ENCODE peak calls at places on chromosomes 16 and 17, in eight cellular contexts. A is H1, P is coronary artery, C is skeletal muscle cell, F is sigmoid colon, R is endothelial cell of umbilical vein, Q is prostate gland, U is upper lobe of right lung. J is an unnamed sample.

GRCh38 chr16:11601911-11602310 is 15.2 kb upstream of the LITAF start:
- DNase-seq in U (peak), R (no peak), F (no peak), A (no peak), P (no peak), Q (no peak), C (no peak), J (no peak)

GRCh38 chr17:46821482-46822387 is 3.2 kb upstream of the WNT3 start:
- DNase-seq in Q (no peak), R (no peak), P (no peak), U (no peak), F (no peak), A (no peak), C (no peak), J (no peak)

GRCh38 chr16:23434380-23434779 is 18.6 kb downstream of the COG7 start:
- DNase-seq in A (no peak), R (peak), C (peak), Q (peak), U (no peak), F (no peak), P (no peak), J (peak)

GRCh38 chr17:57810740-57811632 is 38.9 kb downstream of the MRPS23 start:
- DNase-seq in A (no peak), U (no peak), R (no peak), F (peak), P (peak), C (no peak), Q (peak), J (peak)

GRCh38 chr17:44004761-44005526 is 522 bp downstream of the NAGS start:
- DNase-seq in F (no peak), Q (no peak), R (no peak), A (no peak), P (no peak), U (peak), C (no peak), J (peak)

GRCh38 chr16:4968879-4969278 is 10.7 kb downstream of the SEC14L5 start:
- DNase-seq in U (no peak), R (no peak), F (no peak), C (no peak), Q (no peak), P (no peak), A (no peak), J (no peak)

GRCh38 chr17:17391575-17392370 is 85.0 kb upstream of the MED9 start:
- DNase-seq in U (no peak), C (no peak), P (no peak), F (no peak), Q (no peak), R (no peak), A (no peak), J (peak)

GRCh38 chr16:48438414-48438813 is 53.2 kb upstream of the SIAH1 start:
- DNase-seq in C (no peak), A (no peak), P (no peak), U (no peak), F (no peak), Q (no peak), R (no peak), J (no peak)

GRCh38 chr16:31134625-31135534 is 647 bp downstream of the PRSS8 start:
- DNase-seq in P (no peak), A (no peak), R (no peak), C (no peak), F (no peak), U (peak), Q (peak), J (peak)

GRCh38 chr17:17179371-17179827 is 26.7 kb downstream of the PLD6 start:
- DNase-seq in C (no peak), A (no peak), Q (no peak), U (no peak), R (no peak), P (no peak), F (no peak), J (no peak)

GRCh38 chr17:70041061-70041460 is 34.0 kb upstream of the KCNJ16 start:
- DNase-seq in U (no peak), F (no peak), R (no peak), C (no peak), P (no peak), A (no peak), Q (no peak), J (no peak)

GRCh38 chr17:65527857-65528591 is 33.4 kb downstream of the AXIN2 start:
- DNase-seq in F (no peak), A (no peak), P (peak), U (no peak), C (no peak), R (no peak), Q (no peak), J (no peak)

GRCh38 chr17:33811984-33812383 is 443.1 kb upstream of the CCL2 start:
- DNase-seq in Q (no peak), P (no peak), F (no peak), U (no peak), C (no peak), A (no peak), R (no peak), J (no peak)

GRCh38 chr17:45428050-45428953 is 4.4 kb downstream of the ARHGAP27 start:
- DNase-seq in A (no peak), U (peak), Q (peak), C (no peak), P (no peak), F (peak), R (peak), J (peak)

GRCh38 chr17:49401971-49402491 is 12.7 kb downstream of the PHB1 start:
- DNase-seq in F (peak), Q (no peak), R (no peak), P (no peak), C (no peak), U (no peak), A (no peak), J (no peak)

GRCh38 chr16:65509172-65509571 is 387.3 kb upstream of the CDH11 start:
- DNase-seq in U (no peak), F (no peak), A (no peak), P (no peak), R (no peak), C (no peak), Q (no peak), J (no peak)

GRCh38 chr17:2892305-2892971 is 96.2 kb downstream of the RAP1GAP2 start:
- DNase-seq in C (peak), F (no peak), A (no peak), Q (no peak), U (no peak), R (peak), P (no peak), J (no peak)

GRCh38 chr17:16419929-16420271 is 4.5 kb downstream of the TRPV2 start:
- DNase-seq in Q (no peak), A (no peak), C (no peak), R (no peak), P (no peak), U (no peak), F (no peak), J (no peak)

GRCh38 chr17:1055751-1056645 is 59.1 kb downstream of the TIMM22 start:
- DNase-seq in A (no peak), Q (peak), C (no peak), U (no peak), F (peak), P (no peak), R (peak), J (peak)

GRCh38 chr16:62283-62682 is 8.7 kb downstream of the SNRNP25 start:
- DNase-seq in Q (no peak), F (peak), A (no peak), C (no peak), U (no peak), P (no peak), R (no peak), J (no peak)

GRCh38 chr16:85296859-85297698 is 184.8 kb upstream of the CIBAR2 start:
- DNase-seq in A (no peak), C (no peak), U (peak), Q (no peak), P (no peak), F (no peak), R (peak), J (peak)

GRCh38 chr16:53745753-53746258 is 41.9 kb downstream of the FTO start:
- DNase-seq in A (no peak), U (no peak), R (no peak), Q (no peak), F (no peak), C (no peak), P (no peak), J (no peak)

GRCh38 chr17:12973496-12974318 is 44.1 kb downstream of the ELAC2 start:
- DNase-seq in A (no peak), F (no peak), U (peak), Q (no peak), R (no peak), P (no peak), C (no peak), J (no peak)

GRCh38 chr17:49513616-49514373 is 18.7 kb downstream of the NGFR start:
- DNase-seq in A (no peak), C (peak), Q (no peak), R (no peak), P (no peak), F (peak), U (peak), J (no peak)

GRCh38 chr17:19733953-19734526 is 14.1 kb downstream of the ALDH3A1 start:
- DNase-seq in Q (no peak), U (no peak), C (no peak), F (no peak), R (no peak), P (no peak), A (no peak), J (no peak)

GRCh38 chr17:79115487-79115886 is 40.9 kb downstream of the ENGASE start:
- DNase-seq in R (no peak), F (no peak), U (no peak), P (no peak), A (no peak), C (no peak), Q (no peak), J (no peak)

GRCh38 chr16:78605548-78606097 is 506.2 kb downstream of the WWOX start:
- DNase-seq in R (no peak), Q (no peak), F (no peak), A (no peak), U (no peak), P (no peak), C (no peak), J (no peak)

GRCh38 chr16:75265911-75266701 is 14.7 kb upstream of the BCAR1 start:
- DNase-seq in C (no peak), R (peak), U (peak), P (peak), A (no peak), Q (peak), F (peak), J (peak)

GRCh38 chr16:71781741-71782140 is 26.9 kb downstream of the AP1G1 start:
- DNase-seq in C (no peak), P (no peak), A (no peak), F (no peak), R (no peak), Q (no peak), U (no peak), J (no peak)

GRCh38 chr17:44909681-44910144 is 5.6 kb downstream of the GFAP start:
- DNase-seq in R (no peak), U (no peak), F (peak), Q (no peak), A (no peak), C (peak), P (no peak), J (no peak)

GRCh38 chr16:8886593-8887437 is 4.7 kb downstream of the LITAFD start:
- DNase-seq in A (no peak), C (no peak), U (peak), P (no peak), Q (no peak), F (no peak), R (no peak), J (no peak)

GRCh38 chr17:21210411-21211076 is 3.4 kb downstream of the TMEM11 start:
- DNase-seq in F (no peak), C (no peak), R (no peak), P (no peak), A (no peak), Q (no peak), U (no peak), J (no peak)

GRCh38 chr16:89108412-89108811 is 14.8 kb downstream of the ACSF3 start:
- DNase-seq in U (no peak), Q (no peak), R (no peak), A (no peak), C (no peak), P (no peak), F (no peak), J (no peak)

GRCh38 chr16:10086620-10087019 is 95.6 kb downstream of the GRIN2A start:
- DNase-seq in R (no peak), F (no peak), U (no peak), P (peak), C (no peak), Q (no peak), A (no peak), J (no peak)

GRCh38 chr16:88063201-88063773 is 112.1 kb downstream of the BANP start:
- DNase-seq in C (peak), P (no peak), A (no peak), R (no peak), F (peak), Q (no peak), U (no peak), J (no peak)

DNA sequence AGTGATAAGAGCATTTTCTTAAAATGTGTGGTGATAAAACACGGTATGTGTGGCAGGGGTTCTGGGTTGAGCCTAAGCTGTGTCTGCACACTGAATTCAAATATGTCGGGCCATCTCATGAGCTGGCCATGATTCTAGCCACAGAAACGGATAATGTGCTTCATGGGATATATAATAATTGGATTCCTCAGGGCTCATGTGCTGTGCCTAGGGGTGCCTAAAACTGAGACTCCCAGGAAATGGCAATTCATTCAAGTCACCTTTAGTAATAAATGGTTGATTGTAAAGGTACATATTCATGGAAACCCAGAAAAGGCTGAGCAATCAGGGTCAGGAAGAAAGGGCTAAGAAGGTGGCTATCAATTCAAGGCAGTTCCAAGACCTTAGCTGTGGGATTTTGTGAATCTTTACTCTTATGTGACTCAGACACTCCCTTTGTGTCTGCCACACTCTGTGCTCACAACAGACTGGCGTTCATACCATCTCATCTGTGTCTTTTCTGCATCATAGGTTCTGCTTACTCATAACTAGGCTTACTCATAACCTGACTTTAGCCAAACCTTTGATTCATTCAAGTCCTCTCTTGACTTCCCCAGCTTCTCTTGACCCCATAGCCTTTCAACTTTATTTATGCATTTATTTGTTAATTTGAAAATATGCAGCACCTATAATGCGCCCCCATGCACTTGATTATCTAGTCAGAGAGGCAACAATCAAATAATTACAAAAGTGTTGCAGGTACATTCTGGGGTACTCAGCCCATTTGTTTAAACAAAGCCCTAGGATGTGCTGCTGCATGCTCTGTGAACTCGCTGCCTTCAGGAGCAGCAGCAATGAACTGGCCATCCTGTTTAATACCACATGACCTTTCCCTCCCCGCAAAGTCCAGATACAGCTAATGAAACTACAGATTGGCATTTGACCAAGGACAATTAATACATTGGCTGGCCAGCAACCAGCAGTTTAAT is 28.4 kb upstream of the MED13 start:
- DNase-seq in C (peak), R (peak), A (no peak), Q (no peak), U (no peak), P (no peak), F (no peak), J (peak)
- H3K4me3 ChIP-seq in C (no peak), R (no peak), A (no peak), Q (no peak), U (no peak), P (no peak), F (no peak), J (peak)

DNA sequence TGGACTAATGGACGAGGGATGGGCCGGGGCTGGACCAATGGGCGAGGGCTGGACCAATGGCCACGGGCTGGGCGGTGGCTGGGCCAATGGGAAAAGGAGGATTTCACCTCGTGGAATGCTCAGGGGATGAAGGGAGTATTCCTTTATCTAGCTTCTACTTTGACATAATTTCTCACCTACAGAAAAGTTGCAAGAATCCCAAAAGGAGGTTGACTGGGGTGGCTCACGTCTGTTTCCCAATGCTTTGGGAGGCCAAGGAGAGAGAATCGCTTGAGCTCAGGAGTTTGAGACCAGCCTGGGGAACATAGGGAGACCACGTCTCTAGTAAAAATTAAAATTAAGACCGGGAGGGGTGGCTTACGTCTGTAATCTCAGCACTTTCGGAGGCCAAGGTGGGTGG is 5.7 kb upstream of the FLYWCH1 start:
- DNase-seq in U (no peak), Q (no peak), A (no peak), C (no peak), F (no peak), P (no peak), R (no peak), J (no peak)
- H3K4me3 ChIP-seq in U (no peak), Q (no peak), A (no peak), C (no peak), F (no peak), P (peak), R (no peak), J (peak)

GRCh38 chr17:77785526-77785925 is 173.0 kb upstream of the TNRC6C start:
- DNase-seq in C (no peak), A (no peak), Q (no peak), P (no peak), R (no peak), U (no peak), F (no peak), J (no peak)

GRCh38 chr17:77782611-77783010 is 175.9 kb upstream of the TNRC6C start:
- DNase-seq in R (no peak), Q (no peak), A (no peak), U (no peak), C (no peak), P (no peak), F (no peak), J (no peak)

GRCh38 chr17:77781536-77781935 is 177.0 kb upstream of the TNRC6C start:
- DNase-seq in Q (no peak), F (no peak), A (no peak), R (no peak), P (no peak), U (no peak), C (no peak), J (no peak)

GRCh38 chr17:77786090-77786489 is 172.4 kb upstream of the TNRC6C start:
- DNase-seq in U (no peak), C (no peak), R (no peak), P (no peak), Q (no peak), A (no peak), F (no peak), J (no peak)

GRCh38 chr17:77783991-77784820 is 174.3 kb upstream of the TNRC6C start:
- DNase-seq in A (no peak), F (no peak), R (no peak), C (no peak), Q (no peak), P (no peak), U (no peak), J (no peak)
- H3K4me3 ChIP-seq in A (no peak), F (no peak), R (no peak), C (no peak), Q (no peak), P (no peak), U (no peak), J (no peak)

GRCh38 chr16:57846078-57846697 is 43.9 kb upstream of the KIFC3 start:
- DNase-seq in F (no peak), A (peak), U (no peak), Q (no peak), R (no peak), C (no peak), P (no peak), J (no peak)
- H3K4me3 ChIP-seq in F (no peak), A (peak), U (no peak), Q (no peak), R (no peak), C (no peak), P (no peak), J (no peak)

GRCh38 chr17:4956493-4957061 is 5.7 kb downstream of the ENO3 start:
- DNase-seq in P (no peak), R (no peak), C (no peak), Q (no peak), F (no peak), U (peak), A (no peak), J (no peak)

GRCh38 chr17:4965311-4965986 is 2.2 kb downstream of the SPAG7 start:
- DNase-seq in P (no peak), C (no peak), F (no peak), U (peak), R (no peak), Q (no peak), A (no peak), J (no peak)

GRCh38 chr17:4958102-4958501 is 7.2 kb downstream of the ENO3 start:
- DNase-seq in U (no peak), F (no peak), C (no peak), A (no peak), R (no peak), P (no peak), Q (no peak), J (no peak)

GRCh38 chr17:4959261-4959965 is 8.2 kb downstream of the SPAG7 start:
- DNase-seq in R (no peak), C (no peak), A (no peak), F (no peak), P (no peak), U (no peak), Q (no peak), J (no peak)

DNA sequence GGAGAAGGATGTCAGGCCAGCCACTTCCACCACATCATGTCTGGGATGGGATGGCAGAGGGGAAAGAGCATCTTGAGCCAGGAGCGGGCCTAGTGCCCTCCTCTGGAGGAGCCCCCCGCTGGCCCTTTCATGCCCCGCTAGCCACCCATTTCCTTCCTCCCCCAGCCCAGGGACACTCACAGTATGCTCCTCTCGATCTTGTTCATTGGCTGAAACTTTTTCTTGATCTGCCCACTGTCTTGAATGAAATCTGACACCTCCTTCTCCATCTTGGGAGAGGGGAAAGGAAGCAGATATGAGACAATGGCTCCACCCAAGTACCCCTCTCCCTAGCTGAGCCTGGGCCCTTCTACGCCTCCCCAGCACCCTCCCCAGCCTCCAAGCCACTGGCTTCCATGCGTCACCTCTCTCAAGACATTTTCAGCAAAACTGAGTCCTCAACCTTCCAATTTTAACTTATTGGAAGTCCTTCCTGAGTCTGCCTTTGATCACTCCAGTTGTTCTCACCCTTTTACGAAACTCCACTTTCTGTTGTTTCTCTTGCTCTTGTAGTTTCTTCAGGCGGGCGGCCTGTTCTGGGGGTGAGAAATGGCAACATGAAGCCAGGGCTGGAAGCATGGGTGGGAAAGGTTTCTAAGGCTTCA is 7.2 kb downstream of the SPAG7 start:
- DNase-seq in P (no peak), R (no peak), Q (no peak), U (no peak), A (no peak), F (no peak), C (no peak), J (no peak)
- H3K4me3 ChIP-seq in P (no peak), R (no peak), Q (no peak), U (no peak), A (no peak), F (no peak), C (no peak), J (no peak)